ENCODE peak calls at places on chromosomes 4 and X, in five cellular contexts. A is HEK293T, Z is GM12878, Q is K562, R is HepG2. D is an unnamed sample.

GRCh38 chr4:164700471-164700870 is 53.5 kb upstream of the SMIM31 start:
- DNase-seq in A (peak; percentile 49), Z (no peak), Q (peak; percentile 3), R (peak; percentile 28), D (peak; percentile 6)

GRCh38 chr4:112523764-112524505 is 8.0 kb upstream of the NEUROG2 start:
- DNase-seq in A (peak; percentile 75), Z (no peak), Q (peak; percentile 80), R (peak; percentile 66), D (peak; percentile 36)

GRCh38 chrX:63250253-63250868 is 100.8 kb downstream of the SPIN4 start:
- DNase-seq in A (peak; percentile 36), Z (peak; percentile 60), Q (peak; percentile 15), R (peak; percentile 61), D (peak; percentile 42)

GRCh38 chrX:72003811-72004750 is 93.4 kb downstream of the NHSL2 start:
- DNase-seq in A (peak; percentile 61), Z (no peak), Q (no peak), R (no peak), D (peak; percentile 48)

GRCh38 chr4:41678951-41679350 is 69.6 kb downstream of the PHOX2B start:
- DNase-seq in A (no peak), Z (no peak), Q (no peak), R (no peak), D (no peak)

GRCh38 chr4:102642571-102643298 is 118.0 kb downstream of the MANBA start:
- DNase-seq in A (no peak), Z (no peak), Q (no peak), R (no peak), D (no peak)

GRCh38 chr4:118398226-118399090 is 45.7 kb upstream of the PRSS12 start:
- DNase-seq in A (no peak), Z (peak; percentile 44), Q (no peak), R (no peak), D (no peak)

GRCh38 chr4:186999676-187000075 is 276.0 kb upstream of the FAT1 start:
- DNase-seq in A (no peak), Z (no peak), Q (no peak), R (no peak), D (no peak)

GRCh38 chrX:3815896-3816664 is 102.6 kb upstream of the PRKX start:
- DNase-seq in A (peak; percentile 10), Z (peak; percentile 13), Q (peak; percentile 56), R (peak; percentile 36), D (peak; percentile 56)

GRCh38 chrX:3526084-3526483 is 179.6 kb upstream of the MXRA5 start:
- DNase-seq in A (no peak), Z (no peak), Q (no peak), R (no peak), D (no peak)

GRCh38 chrX:151988706-151989299 is 14.3 kb upstream of the GABRE start:
- DNase-seq in A (no peak), Z (no peak), Q (no peak), R (no peak), D (no peak)

GRCh38 chr4:40592034-40592433 is 37.6 kb downstream of the RBM47 start:
- DNase-seq in A (no peak), Z (no peak), Q (no peak), R (no peak), D (no peak)

GRCh38 chr4:105979506-105979905 is 84.2 kb downstream of the NPNT start:
- DNase-seq in A (no peak), Z (no peak), Q (no peak), R (no peak), D (no peak)

GRCh38 chrX:18353931-18354368 is 538 bp downstream of the SCML2 start:
- DNase-seq in A (peak; percentile 39), Z (no peak), Q (peak; percentile 48), R (peak; percentile 7), D (peak; percentile 70)

GRCh38 chr4:38669233-38669632 is 5.2 kb downstream of the KLF3 start:
- DNase-seq in A (no peak), Z (no peak), Q (peak; percentile 65), R (no peak), D (no peak)

GRCh38 chr4:88674565-88674964 is 23.1 kb downstream of the NAP1L5 start:
- DNase-seq in A (no peak), Z (no peak), Q (no peak), R (no peak), D (no peak)

GRCh38 chrX:36950495-36951253 is 57.5 kb upstream of the FAM47C start:
- DNase-seq in A (no peak), Z (no peak), Q (no peak), R (no peak), D (no peak)

GRCh38 chr4:152259866-152260265 is 276.0 kb downstream of the FBXW7 start:
- DNase-seq in A (no peak), Z (no peak), Q (no peak), R (no peak), D (no peak)

GRCh38 chr4:83535945-83536648 is at the start of gene GPAT3:
- DNase-seq in A (peak; percentile 75), Z (no peak), Q (peak; percentile 84), R (peak; percentile 64), D (peak; percentile 22)

GRCh38 chr4:41602113-41602512 is 64.2 kb downstream of the LIMCH1 start:
- DNase-seq in A (no peak), Z (no peak), Q (no peak), R (no peak), D (no peak)

GRCh38 chrX:22987452-22987851 is 12.3 kb upstream of the DDX53 start:
- DNase-seq in A (no peak), Z (no peak), Q (no peak), R (no peak), D (no peak)

GRCh38 chr4:135418353-135418752 is 1216.8 kb upstream of the PABPC4L start:
- DNase-seq in A (peak; percentile 25), Z (no peak), Q (no peak), R (peak; percentile 3), D (peak; percentile 10)

GRCh38 chr4:76854858-76855257 is 43.1 kb downstream of the SOWAHB start:
- DNase-seq in A (no peak), Z (no peak), Q (no peak), R (no peak), D (no peak)

GRCh38 chr4:39442910-39443480 is 15.7 kb downstream of the RPL9 start:
- DNase-seq in A (no peak), Z (no peak), Q (no peak), R (no peak), D (no peak)

GRCh38 chr4:146435962-146436361 is 85.8 kb downstream of the SLC10A7 start:
- DNase-seq in A (no peak), Z (no peak), Q (no peak), R (no peak), D (peak; percentile 19)

GRCh38 chr4:183876268-183876934 is 28.7 kb upstream of the STOX2 start:
- DNase-seq in A (peak; percentile 12), Z (no peak), Q (no peak), R (no peak), D (peak; percentile 88)

GRCh38 chr4:144399927-144400326 is 246.0 kb upstream of the HHIP start:
- DNase-seq in A (no peak), Z (no peak), Q (no peak), R (no peak), D (no peak)

GRCh38 chr4:111632752-111633151 is 512.5 kb upstream of the FAM241A start:
- DNase-seq in A (no peak), Z (no peak), Q (no peak), R (no peak), D (no peak)

GRCh38 chr4:149050840-149051239 is 608.6 kb upstream of the NR3C2 start:
- DNase-seq in A (no peak), Z (no peak), Q (no peak), R (no peak), D (no peak)

GRCh38 chr4:76762136-76763130 is 135.5 kb downstream of the SOWAHB start:
- DNase-seq in A (no peak), Z (no peak), Q (no peak), R (no peak), D (no peak)

GRCh38 chr4:3387943-3388348 is 53.8 kb upstream of the HGFAC start:
- DNase-seq in A (no peak), Z (no peak), Q (no peak), R (no peak), D (peak; percentile 44)

DNA sequence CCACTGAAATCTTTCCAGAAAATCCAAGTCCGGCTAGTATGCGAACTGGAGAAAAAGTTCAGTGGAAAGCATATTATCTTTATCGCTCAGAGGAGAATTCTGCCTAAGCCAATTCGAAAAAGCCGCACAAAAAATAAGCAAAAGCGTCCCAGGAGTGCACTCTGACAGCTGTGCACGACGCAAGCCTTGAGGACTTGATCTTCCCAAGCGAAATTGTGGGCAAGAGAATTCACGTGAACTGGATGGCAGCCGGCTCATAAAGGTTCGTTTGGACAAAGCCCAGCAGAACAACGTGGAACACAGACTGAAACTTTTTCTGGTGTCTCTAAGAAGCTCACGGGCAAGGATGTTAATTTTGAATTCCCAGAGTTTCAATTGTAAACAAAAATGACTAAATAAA is 34.4 kb downstream of the STX18 start:
- DNase-seq in A (no peak), Z (no peak), Q (no peak), R (no peak), D (no peak)
- TF ChIP-seq FOXM1 in A (no peak), Z (no peak), Q (no peak), R (no peak), D (no peak)

DNA sequence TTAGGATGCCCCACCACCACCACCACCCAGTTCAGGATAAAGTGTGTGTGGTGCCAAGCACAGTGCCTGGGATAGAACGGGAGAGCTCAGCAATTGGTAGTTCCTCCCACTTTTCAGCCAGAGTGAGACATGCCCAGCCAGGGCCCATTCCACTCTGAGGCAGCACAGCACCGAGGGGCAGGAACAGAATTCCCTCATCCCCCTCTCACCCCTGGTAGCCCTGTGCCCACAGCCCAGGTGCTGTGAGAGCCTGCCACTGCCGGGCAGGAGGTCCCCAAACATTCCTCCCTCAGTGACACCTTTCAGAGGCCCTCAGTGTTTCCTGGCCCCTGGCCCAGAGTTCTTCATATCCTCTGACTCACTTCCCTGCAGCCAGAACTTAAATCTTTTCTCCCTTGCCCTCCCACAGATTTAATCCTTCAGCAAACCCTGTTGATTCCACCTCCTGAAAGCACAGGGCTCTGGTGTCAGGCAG is 8.1 kb downstream of the RIPPLY1 start:
- DNase-seq in A (no peak), Z (no peak), Q (no peak), R (peak; percentile 51), D (no peak)
- TF ChIP-seq FOXM1 in A (no peak), Z (no peak), Q (no peak), R (no peak), D (no peak)

DNA sequence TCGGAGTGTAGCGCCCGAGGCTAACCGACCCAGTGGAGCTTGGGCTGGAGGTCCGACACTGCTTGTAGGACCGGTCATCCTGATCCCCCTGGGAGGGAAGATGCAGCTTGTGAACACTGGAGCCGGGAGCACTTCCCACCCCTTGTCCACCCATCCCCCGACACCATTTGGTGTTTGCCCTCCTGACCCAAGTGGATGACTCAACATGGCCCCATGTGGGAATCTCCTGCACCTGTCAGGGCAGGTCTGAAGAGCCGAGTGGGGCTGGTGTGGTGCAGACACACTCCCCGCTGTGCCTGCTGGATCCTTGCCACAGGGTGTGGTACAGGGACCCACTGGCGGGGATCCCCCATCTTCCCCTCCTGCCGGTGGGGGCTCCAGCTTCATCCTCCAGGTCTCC is 90.0 kb upstream of the AFAP1 start:
- DNase-seq in A (no peak), Z (no peak), Q (no peak), R (no peak), D (no peak)
- TF ChIP-seq FOXM1 in A (no peak), Z (no peak), Q (no peak), R (no peak), D (no peak)

DNA sequence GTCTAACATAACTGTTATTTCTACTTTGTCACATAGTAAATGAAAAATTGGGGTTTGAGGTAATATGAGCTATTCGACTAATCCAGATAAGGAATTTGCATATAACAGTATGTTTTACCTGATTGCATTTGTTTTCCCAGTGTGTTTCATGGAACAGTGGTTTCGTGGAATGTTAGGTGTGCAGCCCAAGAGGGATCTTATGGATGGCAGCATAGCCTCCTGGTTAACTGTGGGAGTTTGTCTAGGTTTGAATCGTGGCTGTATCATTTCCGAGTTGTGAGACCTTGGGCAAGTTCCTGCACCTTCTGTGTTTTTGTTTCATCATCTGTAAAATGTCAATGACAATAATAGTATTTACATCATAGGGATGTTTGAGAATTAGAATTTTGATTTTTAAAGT is 7.9 kb downstream of the BMPR1B start:
- DNase-seq in A (no peak), Z (no peak), Q (no peak), R (no peak), D (no peak)
- TF ChIP-seq FOXM1 in A (no peak), Z (no peak), Q (no peak), R (no peak), D (no peak)